ENCODE peak calls at places on chromosome 9, in four cellular contexts. One of them, this sample, is unnamed.
A peak's percentile ranks its signal among the peaks of the same experiment; 100 is the strongest.

GRCh38 chr9:125650271-125650737 is 56.7 kb downstream of the MAPKAP1 start:
- DNase-seq in H1: no peak
- DNase-seq in astrocyte of the cerebellum: no peak
- DNase-seq in pancreas: no peak
- DNase-seq in this sample: no peak

GRCh38 chr9:26131891-26132290 is 453.6 kb upstream of the TUSC1 start:
- DNase-seq in H1: no peak
- DNase-seq in pancreas: no peak
- DNase-seq in astrocyte of the cerebellum: no peak
- DNase-seq in this sample: no peak

GRCh38 chr9:124467410-124468060 is 17.3 kb downstream of the ADGRD2 start:
- DNase-seq in H1: no peak
- DNase-seq in pancreas: no peak
- DNase-seq in astrocyte of the cerebellum: no peak
- DNase-seq in this sample: no peak

GRCh38 chr9:100595391-100596199 is 17.7 kb downstream of the CAVIN4 start:
- DNase-seq in pancreas: peak; percentile 48
- DNase-seq in astrocyte of the cerebellum: peak; percentile 55
- DNase-seq in H1: no peak
- DNase-seq in this sample: no peak

GRCh38 chr9:127166651-127167524 is 44.5 kb upstream of the ANGPTL2 start:
- DNase-seq in astrocyte of the cerebellum: no peak
- DNase-seq in H1: no peak
- DNase-seq in pancreas: peak; percentile 5
- DNase-seq in this sample: no peak

GRCh38 chr9:9061599-9061998 is 1262.0 kb upstream of the DMAC1 start:
- DNase-seq in H1: no peak
- DNase-seq in astrocyte of the cerebellum: no peak
- DNase-seq in pancreas: no peak
- DNase-seq in this sample: no peak

GRCh38 chr9:27276182-27277030 is 20.5 kb downstream of the EQTN start:
- DNase-seq in pancreas: peak; percentile 15
- DNase-seq in astrocyte of the cerebellum: peak; percentile 54
- DNase-seq in H1: no peak
- DNase-seq in this sample: no peak

GRCh38 chr9:72949918-72950325 is 2.9 kb downstream of the ALDH1A1 start:
- DNase-seq in astrocyte of the cerebellum: no peak
- DNase-seq in H1: no peak
- DNase-seq in pancreas: no peak
- DNase-seq in this sample: no peak

GRCh38 chr9:136621734-136622093 is 41.0 kb upstream of the EGFL7 start:
- DNase-seq in H1: no peak
- DNase-seq in pancreas: no peak
- DNase-seq in astrocyte of the cerebellum: no peak
- DNase-seq in this sample: no peak

GRCh38 chr9:127455299-127455992 is 4.1 kb downstream of the LRSAM1 start:
- DNase-seq in astrocyte of the cerebellum: no peak
- DNase-seq in H1: no peak
- DNase-seq in pancreas: no peak
- DNase-seq in this sample: no peak

GRCh38 chr9:125990186-125990792 is 243.1 kb downstream of the PBX3 start:
- DNase-seq in astrocyte of the cerebellum: no peak
- DNase-seq in pancreas: no peak
- DNase-seq in H1: no peak
- DNase-seq in this sample: no peak

GRCh38 chr9:83572524-83572923 is 34.3 kb upstream of the FRMD3 start:
- DNase-seq in pancreas: no peak
- DNase-seq in astrocyte of the cerebellum: peak; percentile 85
- DNase-seq in H1: no peak
- DNase-seq in this sample: no peak

GRCh38 chr9:136587145-136587943 is 41.5 kb upstream of the NOTCH1 start:
- DNase-seq in H1: no peak
- DNase-seq in pancreas: no peak
- DNase-seq in astrocyte of the cerebellum: no peak
- DNase-seq in this sample: no peak

GRCh38 chr9:9557804-9558334 is 1054.9 kb downstream of the PTPRD start:
- DNase-seq in pancreas: no peak
- DNase-seq in H1: no peak
- DNase-seq in astrocyte of the cerebellum: no peak
- DNase-seq in this sample: no peak

GRCh38 chr9:112831281-112831851 is 59.3 kb downstream of the SLC46A2 start:
- DNase-seq in H1: no peak
- DNase-seq in astrocyte of the cerebellum: no peak
- DNase-seq in pancreas: no peak
- DNase-seq in this sample: no peak

GRCh38 chr9:4490705-4491620 is 695 bp downstream of the SLC1A1 start:
- DNase-seq in H1: no peak
- DNase-seq in astrocyte of the cerebellum: no peak
- DNase-seq in pancreas: no peak
- DNase-seq in this sample: no peak

GRCh38 chr9:95349109-95350038 is 31.9 kb upstream of the FANCC start:
- DNase-seq in H1: no peak
- DNase-seq in pancreas: no peak
- DNase-seq in astrocyte of the cerebellum: no peak
- DNase-seq in this sample: no peak

GRCh38 chr9:81682177-81682576 is 7.2 kb downstream of the TLE1 start:
- DNase-seq in pancreas: no peak
- DNase-seq in H1: no peak
- DNase-seq in astrocyte of the cerebellum: no peak
- DNase-seq in this sample: no peak
- H3K4me3 ChIP-seq in pancreas: no peak overlapping the region
- H3K4me3 ChIP-seq in H1: no peak overlapping the region
- H3K4me3 ChIP-seq in astrocyte of the cerebellum: no peak overlapping the region
- H3K4me3 ChIP-seq in this sample: no peak overlapping the region

DNA sequence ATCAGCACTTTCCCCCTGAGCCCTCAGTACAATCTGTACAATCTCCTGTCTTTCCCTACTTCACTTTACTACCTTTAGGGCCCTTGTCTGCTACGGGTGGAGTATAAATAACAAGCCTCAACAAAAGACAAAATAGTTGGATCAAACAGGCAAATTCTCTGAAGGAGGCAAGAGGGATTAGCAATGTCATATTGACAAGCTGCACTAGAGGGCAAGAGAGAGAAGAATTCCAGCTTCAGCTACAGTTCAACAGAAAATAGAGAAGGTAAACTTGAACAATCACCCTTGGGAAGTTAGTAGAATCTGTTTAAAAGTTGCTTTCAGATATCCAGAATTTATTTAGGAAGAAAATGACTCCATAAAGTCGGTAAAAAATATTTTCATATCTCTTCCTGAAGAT is 68.4 kb upstream of the IZUMO3 start:
- DNase-seq in H1: no peak
- DNase-seq in astrocyte of the cerebellum: no peak
- DNase-seq in pancreas: no peak
- DNase-seq in this sample: no peak
- TF ChIP-seq CTCF in H1: no peak
- TF ChIP-seq CTCF in astrocyte of the cerebellum: no peak
- TF ChIP-seq CTCF in pancreas: no peak
- TF ChIP-seq CTCF in this sample: no peak

GRCh38 chr9:120873512-120873911 is 3.5 kb downstream of the PHF19 start:
- DNase-seq in H1: peak; percentile 95
- DNase-seq in pancreas: no peak
- DNase-seq in astrocyte of the cerebellum: no peak
- DNase-seq in this sample: no peak

GRCh38 chr9:120875643-120875953 is 1.4 kb downstream of the PHF19 start:
- DNase-seq in pancreas: no peak
- DNase-seq in astrocyte of the cerebellum: no peak
- DNase-seq in H1: no peak
- DNase-seq in this sample: no peak

GRCh38 chr9:120874226-120874839 is 2.7 kb downstream of the PHF19 start:
- DNase-seq in astrocyte of the cerebellum: no peak
- DNase-seq in H1: no peak
- DNase-seq in pancreas: no peak
- DNase-seq in this sample: no peak

GRCh38 chr9:120875954-120876841 is 790 bp downstream of the PHF19 start:
- DNase-seq in H1: peak; percentile 41
- DNase-seq in astrocyte of the cerebellum: peak; percentile 38
- DNase-seq in pancreas: peak; percentile 62
- DNase-seq in this sample: no peak

DNA sequence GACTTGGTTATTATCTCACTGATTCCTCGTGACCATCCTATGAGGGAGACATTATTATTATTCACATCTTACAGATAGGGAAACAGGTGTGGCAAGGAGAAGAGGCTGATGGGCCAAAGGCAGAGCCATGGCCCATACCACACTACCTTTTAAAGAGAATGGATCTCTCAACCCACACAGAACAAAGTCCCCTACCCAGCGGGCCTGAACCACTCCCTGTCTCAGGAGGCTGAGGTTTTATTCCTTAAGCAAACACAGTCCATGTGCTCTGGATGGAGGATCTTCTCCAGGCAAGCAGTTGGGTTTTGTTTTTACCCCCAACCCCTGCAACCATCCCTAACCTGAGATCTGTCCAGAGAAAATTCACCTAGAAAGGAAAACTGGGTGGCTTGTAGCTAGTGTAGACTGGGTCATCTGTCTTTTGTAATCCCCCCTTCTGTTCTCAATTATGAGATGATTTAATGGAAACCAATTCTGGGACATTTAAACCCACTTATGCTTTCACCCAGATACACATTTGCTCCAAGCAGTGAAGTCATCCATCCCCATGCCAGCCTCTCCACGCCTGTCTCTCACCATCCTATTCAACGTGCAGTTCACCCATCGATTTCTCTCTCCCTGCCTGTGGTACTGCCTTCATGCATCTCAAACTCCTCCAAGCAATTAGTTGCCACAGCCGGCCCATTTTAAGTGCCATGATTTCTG is 2.0 kb downstream of the PHF19 start:
- DNase-seq in H1: no peak
- DNase-seq in astrocyte of the cerebellum: no peak
- DNase-seq in pancreas: no peak
- DNase-seq in this sample: no peak
- H3K4me3 ChIP-seq in H1: no peak overlapping the region
- H3K4me3 ChIP-seq in astrocyte of the cerebellum: no peak overlapping the region
- H3K4me3 ChIP-seq in pancreas: no peak overlapping the region
- H3K4me3 ChIP-seq in this sample: no peak overlapping the region

DNA sequence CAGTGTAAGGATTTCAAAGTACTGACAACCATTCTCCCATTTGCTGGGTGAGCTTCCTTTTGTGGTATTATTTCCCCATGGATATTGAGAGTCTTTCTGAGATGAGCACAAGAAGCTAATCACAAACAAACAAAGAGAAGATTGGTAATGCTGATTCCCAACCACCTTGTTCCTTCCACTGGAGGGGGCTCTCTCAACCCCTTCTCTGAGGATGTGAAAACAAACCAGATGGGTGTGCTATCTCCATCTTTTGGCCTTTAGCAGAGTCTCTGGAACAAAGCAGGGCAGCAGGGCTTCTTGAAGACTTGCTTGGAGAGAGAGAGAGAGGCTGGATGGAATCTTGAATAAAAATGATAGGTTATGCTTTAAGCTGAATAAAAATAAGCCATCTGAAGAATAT is 576.7 kb upstream of the ZNF462 start:
- DNase-seq in pancreas: no peak
- DNase-seq in H1: peak; percentile 17
- DNase-seq in astrocyte of the cerebellum: no peak
- DNase-seq in this sample: no peak
- TF ChIP-seq CTCF in pancreas: no peak
- TF ChIP-seq CTCF in H1: no peak
- TF ChIP-seq CTCF in astrocyte of the cerebellum: peak; percentile 43
- TF ChIP-seq CTCF in this sample: no peak

DNA sequence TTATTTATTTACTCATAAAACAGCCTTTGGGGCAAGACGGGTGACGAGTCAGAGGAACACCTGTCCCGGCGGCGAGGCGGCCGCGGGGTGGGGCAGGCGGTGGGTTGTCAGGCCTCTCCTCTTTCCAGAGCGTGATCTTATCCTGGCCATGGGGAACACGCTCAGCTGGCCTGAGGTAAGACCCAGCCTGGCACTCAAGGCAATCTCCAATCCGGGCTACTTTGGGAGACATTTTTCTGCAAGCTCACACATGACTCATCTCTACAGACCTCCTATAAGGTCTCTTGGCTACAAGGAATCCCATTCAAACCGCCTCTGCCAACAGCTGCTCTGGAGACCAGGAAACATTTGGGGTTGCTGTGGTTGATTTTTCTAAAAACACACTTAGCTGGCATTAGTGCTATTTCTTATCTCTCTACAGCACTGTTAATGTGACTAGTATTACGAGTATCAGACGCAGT is 6.2 kb downstream of the RAPGEF1 start:
- DNase-seq in astrocyte of the cerebellum: peak; percentile 95
- DNase-seq in H1: no peak
- DNase-seq in pancreas: peak; percentile 51
- DNase-seq in this sample: no peak
- H3K4me3 ChIP-seq in astrocyte of the cerebellum: no peak overlapping the region
- H3K4me3 ChIP-seq in H1: no peak overlapping the region
- H3K4me3 ChIP-seq in pancreas: no peak overlapping the region
- H3K4me3 ChIP-seq in this sample: no peak overlapping the region

GRCh38 chr9:37512439-37512838 is 26.7 kb downstream of the POLR1E start:
- DNase-seq in pancreas: no peak
- DNase-seq in astrocyte of the cerebellum: no peak
- DNase-seq in H1: no peak
- DNase-seq in this sample: no peak

GRCh38 chr9:37509536-37509935 is 23.8 kb downstream of the POLR1E start:
- DNase-seq in H1: no peak
- DNase-seq in pancreas: no peak
- DNase-seq in astrocyte of the cerebellum: no peak
- DNase-seq in this sample: no peak

GRCh38 chr9:37508834-37509206 is 23.1 kb downstream of the POLR1E start:
- DNase-seq in H1: no peak
- DNase-seq in astrocyte of the cerebellum: no peak
- DNase-seq in pancreas: no peak
- DNase-seq in this sample: no peak

GRCh38 chr9:37511715-37512010 is 25.9 kb downstream of the POLR1E start:
- DNase-seq in astrocyte of the cerebellum: no peak
- DNase-seq in H1: no peak
- DNase-seq in pancreas: no peak
- DNase-seq in this sample: no peak

GRCh38 chr9:37511006-37511714 is 25.4 kb downstream of the POLR1E start:
- DNase-seq in H1: peak; percentile 34
- DNase-seq in pancreas: no peak
- DNase-seq in astrocyte of the cerebellum: no peak
- DNase-seq in this sample: no peak
- TF ChIP-seq CTCF in H1: peak; percentile 77
- TF ChIP-seq CTCF in pancreas: no peak
- TF ChIP-seq CTCF in astrocyte of the cerebellum: peak; percentile 29
- TF ChIP-seq CTCF in this sample: no peak

GRCh38 chr9:94054731-94055130 is 29.5 kb upstream of the PTPDC1 start:
- DNase-seq in pancreas: no peak
- DNase-seq in astrocyte of the cerebellum: no peak
- DNase-seq in H1: no peak
- DNase-seq in this sample: no peak
- H3K4me3 ChIP-seq in pancreas: no peak overlapping the region
- H3K4me3 ChIP-seq in astrocyte of the cerebellum: no peak overlapping the region
- H3K4me3 ChIP-seq in H1: no peak overlapping the region
- H3K4me3 ChIP-seq in this sample: no peak overlapping the region

GRCh38 chr9:77432053-77432452 is 216.1 kb downstream of the GNA14 start:
- DNase-seq in astrocyte of the cerebellum: no peak
- DNase-seq in H1: no peak
- DNase-seq in pancreas: no peak
- DNase-seq in this sample: no peak

GRCh38 chr9:77435688-77436087 is 212.4 kb downstream of the GNA14 start:
- DNase-seq in pancreas: no peak
- DNase-seq in astrocyte of the cerebellum: no peak
- DNase-seq in H1: no peak
- DNase-seq in this sample: no peak

GRCh38 chr9:77429928-77430327 is 218.2 kb downstream of the GNA14 start:
- DNase-seq in pancreas: no peak
- DNase-seq in H1: no peak
- DNase-seq in astrocyte of the cerebellum: no peak
- DNase-seq in this sample: no peak

GRCh38 chr9:77435272-77435671 is 212.8 kb downstream of the GNA14 start:
- DNase-seq in H1: no peak
- DNase-seq in astrocyte of the cerebellum: no peak
- DNase-seq in pancreas: no peak
- DNase-seq in this sample: no peak

GRCh38 chr9:77433675-77434445 is 214.3 kb downstream of the GNA14 start:
- DNase-seq in H1: no peak
- DNase-seq in pancreas: peak; percentile 69
- DNase-seq in astrocyte of the cerebellum: no peak
- DNase-seq in this sample: no peak
- TF ChIP-seq CTCF in H1: peak; percentile 99
- TF ChIP-seq CTCF in pancreas: peak; percentile 90
- TF ChIP-seq CTCF in astrocyte of the cerebellum: peak; percentile 100
- TF ChIP-seq CTCF in this sample: peak; percentile 82